ENCODE peak calls at places on chromosomes 11 and 22, in four cellular contexts. D is fibroblast of the conjunctiva; X is CD4-positive, alpha-beta memory T cell; N is cardiac fibroblast. G is an unnamed sample.

GRCh38 chr11:94212898-94213297 is 84.3 kb downstream of the PANX1 start:
- DNase-seq in D (no peak), X (no peak), N (no peak), G (no peak)

GRCh38 chr11:111846640-111847039 is 24.7 kb downstream of the ALG9 start:
- DNase-seq in X (no peak), D (peak; percentile 49), N (peak; percentile 74), G (no peak)

GRCh38 chr11:126443120-126443519 is 87.6 kb downstream of the ST3GAL4 start:
- DNase-seq in X (no peak), D (no peak), N (no peak), G (no peak)

GRCh38 chr11:92536895-92537294 is 312.3 kb downstream of the FAT3 start:
- DNase-seq in X (no peak), D (no peak), N (no peak), G (no peak)

GRCh38 chr11:123536690-123537437 is 106.8 kb downstream of the GRAMD1B start:
- DNase-seq in X (no peak), N (peak; percentile 56), D (no peak), G (no peak)

GRCh38 chr11:91804057-91804456 is 420.6 kb upstream of the FAT3 start:
- DNase-seq in X (no peak), N (peak; percentile 5), D (peak; percentile 8), G (no peak)

GRCh38 chr22:20015971-20016733 is 471 bp downstream of the ARVCF start:
- DNase-seq in N (no peak), X (no peak), D (no peak), G (no peak)

GRCh38 chr11:69049490-69049867 is 747 bp downstream of the TPCN2 start:
- DNase-seq in N (no peak), D (no peak), X (no peak), G (peak; percentile 9)

GRCh38 chr11:48037709-48038468 is 57.5 kb downstream of the PTPRJ start:
- DNase-seq in X (no peak), D (peak; percentile 49), N (peak; percentile 36), G (no peak)

GRCh38 chr11:12403122-12403994 is 26.0 kb downstream of the PARVA start:
- DNase-seq in D (no peak), X (no peak), N (no peak), G (no peak)

GRCh38 chr11:79441159-79441875 is 487 bp upstream of the TENM4 start:
- DNase-seq in N (no peak), X (no peak), D (no peak), G (no peak)

GRCh38 chr11:68329993-68330699 is 17.8 kb downstream of the LRP5 start:
- DNase-seq in X (no peak), N (no peak), D (no peak), G (no peak)

GRCh38 chr11:77027275-77027674 is 6.9 kb upstream of the B3GNT6 start:
- DNase-seq in X (no peak), D (no peak), N (no peak), G (no peak)

GRCh38 chr22:25134028-25134427 is 65.6 kb upstream of the CRYBB3 start:
- DNase-seq in D (no peak), N (no peak), X (no peak), G (no peak)

GRCh38 chr22:36198482-36198881 is 3.1 kb downstream of the APOL4 start:
- DNase-seq in N (no peak), D (no peak), X (no peak), G (no peak)

GRCh38 chr11:132334769-132335280 is 964.4 kb downstream of the NTM start:
- DNase-seq in X (no peak), D (no peak), N (no peak), G (no peak)

GRCh38 chr11:65314501-65315203 is at the start of gene CDC42EP2:
- DNase-seq in X (peak; percentile 59), D (no peak), N (peak; percentile 92), G (peak; percentile 42)

GRCh38 chr11:117375960-117376359 is 48.3 kb downstream of the CEP164 start:
- DNase-seq in N (no peak), D (no peak), X (no peak), G (no peak)

GRCh38 chr11:623349-623869 is 1.3 kb downstream of the CDHR5 start:
- DNase-seq in N (no peak), X (peak; percentile 35), D (no peak), G (no peak)

GRCh38 chr11:90747057-90747456 is 524.2 kb upstream of the CHORDC1 start:
- DNase-seq in N (peak; percentile 7), X (no peak), D (no peak), G (no peak)

GRCh38 chr22:49965291-49966040 is 4.9 kb downstream of the PIM3 start:
- DNase-seq in N (no peak), D (no peak), X (no peak), G (no peak)

GRCh38 chr11:37511425-37511933 is 913.4 kb upstream of the RAG2 start:
- DNase-seq in N (peak; percentile 46), X (no peak), D (peak; percentile 45), G (no peak)

GRCh38 chr11:1760351-1761109 is 3.2 kb downstream of the CTSD start:
- DNase-seq in N (peak; percentile 75), X (peak; percentile 16), D (no peak), G (no peak)

GRCh38 chr11:1640076-1640946 is 10.7 kb downstream of the KRTAP5-5 start:
- DNase-seq in N (peak; percentile 36), X (no peak), D (no peak), G (peak; percentile 31)

GRCh38 chr11:128323381-128323780 is 264.0 kb downstream of the ETS1 start:
- DNase-seq in N (peak; percentile 60), X (peak; percentile 69), D (no peak), G (no peak)

GRCh38 chr11:2268911-2269600 is 1.3 kb downstream of the ASCL2 start:
- DNase-seq in N (peak; percentile 30), X (peak; percentile 56), D (no peak), G (peak; percentile 8)

GRCh38 chr11:33291004-33291777 is 34.0 kb downstream of the HIPK3 start:
- DNase-seq in D (no peak), X (no peak), N (peak; percentile 64), G (no peak)

GRCh38 chr11:115611343-115611742 is 107.1 kb upstream of the CADM1 start:
- DNase-seq in D (no peak), N (no peak), X (no peak), G (no peak)

G was measured in naive thymus-derived CD4-positive, alpha-beta T cell.